ENCODE peak calls at places on chromosomes 7 and 10, in ten cellular contexts. M is GM12865; H is CD4-positive, alpha-beta memory T cell; S is fibroblast of the conjunctiva; O is small intestine; R is cardiac fibroblast; Y is HFF-Myc; Q is choroid plexus epithelial cell; W is H7; N is activated CD4-positive, CD25-positive, alpha-beta regulatory T cell treated with anti-CD3 and anti-CD28 coated beads, Interleukin-2, amount 50 U/mL, for 72 hours. K is an unnamed sample.

GRCh38 chr10:43076876-43077420 is at the start of gene RET:
- DNase-seq in H (no peak), Q (no peak), R (peak; percentile 9), M (no peak), N (no peak), W (peak; percentile 99), Y (no peak), S (no peak), O (peak; percentile 46), K (peak; percentile 40)

GRCh38 chr10:18136056-18136916 is 3.9 kb upstream of the CACNB2 start:
- DNase-seq in R (no peak), W (no peak), S (no peak), M (no peak), Y (no peak), H (no peak), Q (no peak), O (no peak), N (no peak), K (no peak)

GRCh38 chr7:19772323-19772722 is 1.1 kb downstream of the TMEM196 start:
- DNase-seq in H (no peak), Q (no peak), R (no peak), N (no peak), W (peak; percentile 20), Y (no peak), O (no peak), S (no peak), M (no peak), K (no peak)

GRCh38 chr7:70647801-70648491 is 484.0 kb upstream of the GALNT17 start:
- DNase-seq in N (peak; percentile 46), R (no peak), S (no peak), W (no peak), Y (peak; percentile 25), H (peak; percentile 80), M (peak; percentile 81), O (peak; percentile 72), Q (peak; percentile 29), K (no peak)

GRCh38 chr7:84209006-84209405 is 14.4 kb upstream of the SEMA3A start:
- DNase-seq in Y (no peak), N (no peak), M (no peak), R (peak; percentile 22), S (no peak), O (no peak), W (no peak), Q (no peak), H (no peak), K (no peak)

GRCh38 chr10:91745086-91745831 is 53.0 kb upstream of the TNKS2 start:
- DNase-seq in M (peak; percentile 16), Y (no peak), S (peak; percentile 8), R (peak; percentile 29), W (peak; percentile 69), O (peak; percentile 24), N (no peak), H (no peak), Q (peak; percentile 54), K (peak; percentile 20)

GRCh38 chr7:32318300-32319018 is 171.7 kb downstream of the LSM5 start:
- DNase-seq in O (no peak), R (no peak), S (no peak), H (no peak), W (no peak), Y (no peak), N (no peak), Q (no peak), M (no peak), K (peak; percentile 14)

GRCh38 chr7:27103489-27104226 is 1.2 kb upstream of the HOXA2 start:
- DNase-seq in M (no peak), Y (no peak), S (no peak), O (no peak), W (peak; percentile 63), H (no peak), R (no peak), N (no peak), Q (no peak), K (no peak)

GRCh38 chr10:24208661-24209420 is at the start of gene KIAA1217:
- DNase-seq in S (no peak), H (no peak), Q (peak; percentile 57), M (peak; percentile 26), W (peak; percentile 81), N (no peak), O (peak; percentile 51), R (peak; percentile 45), Y (peak; percentile 14), K (peak; percentile 7)

GRCh38 chr7:155584261-155584660 is 37.9 kb upstream of the CNPY1 start:
- DNase-seq in Y (no peak), M (no peak), O (no peak), H (no peak), W (no peak), N (no peak), R (no peak), Q (no peak), S (no peak), K (no peak)

GRCh38 chr7:151876899-151877777 is at the start of gene PRKAG2:
- DNase-seq in H (peak; percentile 77), S (no peak), R (peak; percentile 41), N (peak; percentile 69), W (peak; percentile 88), Y (no peak), Q (peak; percentile 36), M (peak; percentile 68), O (peak; percentile 69), K (peak; percentile 82)

GRCh38 chr10:116694927-116695268 is 47.5 kb downstream of the HSPA12A start:
- DNase-seq in M (no peak), N (no peak), S (no peak), W (no peak), Q (no peak), R (no peak), Y (no peak), O (no peak), H (no peak), K (no peak)

GRCh38 chr10:70927221-70927943 is 39.0 kb upstream of the PCBD1 start:
- DNase-seq in N (no peak), O (peak; percentile 15), M (no peak), Q (peak; percentile 13), S (no peak), R (peak; percentile 5), Y (no peak), W (no peak), H (no peak), K (no peak)

GRCh38 chr7:128005117-128005516 is 26.1 kb downstream of the LRRC4 start:
- DNase-seq in H (no peak), O (no peak), R (no peak), Q (no peak), Y (no peak), N (no peak), W (no peak), M (no peak), S (no peak), K (no peak)

GRCh38 chr7:1651031-1651446 is 19.0 kb upstream of the ELFN1 start:
- DNase-seq in H (no peak), S (no peak), R (no peak), M (no peak), O (no peak), N (no peak), W (peak; percentile 71), Y (no peak), Q (no peak), K (no peak)

GRCh38 chr10:95268438-95268837 is 22.4 kb downstream of the PDLIM1 start:
- DNase-seq in Q (peak; percentile 91), M (no peak), W (no peak), H (no peak), O (no peak), Y (no peak), N (no peak), R (peak; percentile 70), S (no peak), K (no peak)

GRCh38 chr7:44286182-44286617 is 39.2 kb downstream of the CAMK2B start:
- DNase-seq in S (no peak), R (no peak), Y (no peak), M (no peak), Q (no peak), W (peak; percentile 81), H (no peak), N (peak; percentile 25), O (no peak), K (peak; percentile 29)

GRCh38 chr7:41093141-41093540 is 609.7 kb downstream of the INHBA start:
- DNase-seq in Q (no peak), R (no peak), N (no peak), S (no peak), Y (no peak), W (no peak), O (no peak), H (no peak), M (peak; percentile 11), K (no peak)

GRCh38 chr7:28575241-28575643 is 162.9 kb downstream of the CREB5 start:
- DNase-seq in Q (peak; percentile 30), H (no peak), W (no peak), R (peak; percentile 16), S (no peak), N (no peak), O (no peak), Y (no peak), M (no peak), K (no peak)

GRCh38 chr7:123548406-123548805 is 9.2 kb downstream of the NDUFA5 start:
- DNase-seq in Y (no peak), N (no peak), H (no peak), W (no peak), Q (no peak), M (no peak), O (no peak), S (no peak), R (peak; percentile 44), K (no peak)

GRCh38 chr10:98251399-98251798 is 16.6 kb downstream of the LOXL4 start:
- DNase-seq in W (peak; percentile 10), O (no peak), N (no peak), R (no peak), Q (no peak), S (no peak), M (no peak), H (no peak), Y (no peak), K (no peak)

GRCh38 chr10:91590904-91591791 is 41.7 kb downstream of the PPP1R3C start:
- DNase-seq in S (no peak), M (no peak), O (peak; percentile 86), R (peak; percentile 52), Y (peak; percentile 83), H (no peak), W (no peak), N (no peak), Q (peak; percentile 87), K (no peak)

GRCh38 chr10:98848361-98848760 is 387.3 kb downstream of the HPSE2 start:
- DNase-seq in O (no peak), H (no peak), Y (no peak), Q (no peak), S (no peak), W (no peak), M (no peak), R (no peak), N (no peak), K (no peak)

GRCh38 chr7:30594055-30594539 is 581 bp upstream of the GARS1 start:
- DNase-seq in R (no peak), M (peak; percentile 65), H (no peak), W (peak; percentile 65), Y (no peak), Q (peak; percentile 41), N (peak; percentile 47), S (no peak), O (peak; percentile 67), K (peak; percentile 70)

GRCh38 chr7:80410081-80410480 is 101.8 kb downstream of the GNAT3 start:
- DNase-seq in W (peak; percentile 1), H (no peak), M (no peak), Q (peak; percentile 48), O (no peak), Y (no peak), R (peak; percentile 69), S (no peak), N (no peak), K (no peak)

GRCh38 chr10:71857934-71858890 is 7.2 kb upstream of the PSAP start:
- DNase-seq in Q (no peak), M (no peak), R (no peak), Y (no peak), H (no peak), S (no peak), N (no peak), O (no peak), W (no peak), K (no peak)